ENCODE peak calls at places on chromosomes 6 and 20, in eight cellular contexts. I is heart right ventricle; M is CD8-positive, alpha-beta T cell; B is heart left ventricle; Q is A673; S is psoas muscle; A is AG04450; T is endodermal cell. V is an unnamed sample.

GRCh38 chr6:107598091-107598490 is 108.2 kb downstream of the SOBP start:
- DNase-seq in S (no peak), Q (no peak), T (peak), I (no peak), M (no peak), B (no peak), A (no peak), V (no peak)

GRCh38 chr6:73452107-73452461 is at the start of gene CGAS:
- DNase-seq in S (peak), B (peak), I (peak), M (peak), Q (peak), T (no peak), A (no peak), V (peak)

GRCh38 chr20:35307666-35308653 is 15.7 kb upstream of the FAM83C start:
- DNase-seq in A (no peak), S (peak), Q (no peak), I (peak), M (no peak), T (no peak), B (peak), V (no peak)

GRCh38 chr6:130978660-130979396 is 84.2 kb downstream of the EPB41L2 start:
- DNase-seq in B (peak), M (no peak), I (peak), A (no peak), T (no peak), S (no peak), Q (no peak), V (no peak)

GRCh38 chr6:118755941-118756646 is 104.7 kb upstream of the CEP85L start:
- DNase-seq in I (no peak), T (no peak), B (no peak), Q (no peak), S (no peak), M (no peak), A (no peak), V (no peak)

GRCh38 chr20:63225082-63225454 is 9.1 kb upstream of the YTHDF1 start:
- DNase-seq in I (no peak), S (no peak), B (no peak), Q (no peak), A (no peak), T (no peak), M (no peak), V (no peak)

GRCh38 chr6:125094563-125094962 is 59.0 kb upstream of the TPD52L1 start:
- DNase-seq in S (no peak), T (no peak), M (no peak), I (no peak), Q (no peak), A (no peak), B (no peak), V (no peak)

GRCh38 chr20:46512943-46513844 is at the start of gene ZNF334:
- DNase-seq in Q (peak), S (peak), I (peak), A (no peak), B (peak), T (peak), M (no peak), V (no peak)

GRCh38 chr6:149451361-149452061 is 33.3 kb downstream of the ZC3H12D start:
- DNase-seq in T (peak), I (no peak), S (peak), Q (no peak), A (no peak), M (no peak), B (peak), V (no peak)

GRCh38 chr6:141548969-141549368 is 583.8 kb upstream of the GJE1 start:
- DNase-seq in T (no peak), M (no peak), I (no peak), Q (no peak), S (no peak), B (no peak), A (no peak), V (no peak)

GRCh38 chr6:47169785-47170685 is 127.9 kb upstream of the ADGRF1 start:
- DNase-seq in A (no peak), B (no peak), T (no peak), I (no peak), S (no peak), Q (no peak), M (no peak), V (no peak)

GRCh38 chr6:158631678-158632537 is 12.6 kb downstream of the DYNLT1 start:
- DNase-seq in I (peak), S (peak), Q (no peak), T (peak), B (peak), A (peak), M (no peak), V (peak)

GRCh38 chr6:158628542-158628941 is 16.0 kb downstream of the DYNLT1 start:
- DNase-seq in B (peak), T (peak), M (no peak), S (no peak), A (no peak), Q (no peak), I (no peak), V (no peak)

GRCh38 chr6:158633127-158633526 is 11.4 kb downstream of the DYNLT1 start:
- DNase-seq in B (no peak), A (no peak), Q (no peak), M (no peak), S (peak), T (no peak), I (no peak), V (peak)

GRCh38 chr6:158629376-158630221 is 14.9 kb downstream of the DYNLT1 start:
- DNase-seq in B (peak), I (no peak), T (peak), S (peak), Q (no peak), A (no peak), M (no peak), V (peak)

DNA sequence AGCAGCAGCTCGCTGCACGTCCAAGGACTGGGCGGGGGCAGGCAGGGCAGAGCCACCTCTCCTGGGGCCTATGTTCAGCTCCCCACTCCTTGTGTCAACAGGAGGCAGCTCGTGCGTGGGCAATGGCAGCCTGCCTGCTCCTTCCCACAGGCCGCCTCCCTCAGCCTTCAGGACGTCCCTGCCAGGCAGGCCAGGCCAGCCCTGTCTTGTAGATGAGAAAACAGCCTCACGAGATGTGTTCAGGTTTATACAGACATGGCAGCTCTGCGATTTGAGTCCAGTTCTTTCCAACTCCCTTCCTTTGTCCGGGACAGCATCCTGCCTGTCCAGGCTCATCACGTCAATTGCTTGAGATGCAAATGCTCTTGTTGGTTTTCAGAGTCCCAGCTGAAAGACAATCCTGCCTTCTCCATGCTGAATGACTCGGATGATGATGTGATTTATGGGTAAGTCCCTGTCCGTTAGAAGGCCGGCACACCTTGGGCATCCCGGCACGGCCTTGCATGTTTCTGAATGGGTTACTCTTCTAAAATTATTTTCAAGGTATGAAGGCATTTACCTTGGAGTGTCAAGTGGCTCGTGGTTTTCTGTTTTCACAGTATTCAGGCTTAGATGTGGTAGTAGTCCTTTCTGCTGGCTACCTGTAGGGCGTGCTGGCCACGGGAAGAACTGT is 13.5 kb downstream of the DYNLT1 start:
- DNase-seq in M (no peak), B (peak), I (no peak), A (no peak), S (peak), T (peak), Q (no peak), V (peak)
- H3K4me3 ChIP-seq in M (no peak), B (no peak), I (peak), A (no peak), S (no peak), T (no peak), Q (no peak), V (no peak)

GRCh38 chr6:99833034-99833433 is 161.0 kb downstream of the MCHR2 start:
- DNase-seq in I (no peak), A (no peak), B (no peak), M (no peak), T (no peak), S (no peak), Q (no peak), V (no peak)
- H3K27ac ChIP-seq in I (no peak), A (no peak), B (no peak), M (no peak), T (no peak), S (no peak), Q (no peak), V (no peak)

GRCh38 chr6:37257634-37258404 is at the start of the genes TBC1D22B and TMEM217:
- DNase-seq in S (peak), B (peak), A (peak), T (peak), Q (peak), I (peak), M (peak), V (peak)

GRCh38 chr6:37257320-37257633 is 295 bp upstream of the TBC1D22B start:
- DNase-seq in T (no peak), I (no peak), B (no peak), A (no peak), M (no peak), Q (no peak), S (no peak), V (no peak)

GRCh38 chr6:37259191-37259590 is 1.2 kb upstream of the TMEM217 start:
- DNase-seq in A (no peak), S (no peak), M (no peak), Q (no peak), T (no peak), I (no peak), B (no peak), V (no peak)

GRCh38 chr6:37258716-37259115 is 772 bp upstream of the TMEM217 start:
- DNase-seq in T (no peak), Q (no peak), I (no peak), B (no peak), M (no peak), A (no peak), S (no peak), V (no peak)

DNA sequence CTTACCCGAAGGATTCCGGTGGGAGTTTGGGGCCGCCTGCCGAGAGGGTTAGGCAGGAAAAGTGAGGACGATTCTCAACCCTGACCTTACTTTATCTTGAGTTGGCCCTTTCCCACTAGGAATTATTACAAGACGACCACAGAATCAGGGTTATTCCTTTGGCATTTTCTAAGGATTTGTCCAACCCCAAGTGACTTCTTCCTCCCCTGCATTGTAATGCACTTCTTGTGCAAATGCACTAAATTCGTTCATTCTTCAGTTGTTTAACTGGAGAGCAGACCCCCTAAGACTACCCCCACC is 411 bp upstream of the TMEM217 start:
- DNase-seq in Q (no peak), A (no peak), S (no peak), I (no peak), T (no peak), B (no peak), M (no peak), V (no peak)
- H3K4me3 ChIP-seq in Q (peak), A (peak), S (peak), I (peak), T (peak), B (peak), M (peak), V (peak)

GRCh38 chr6:116090251-116090650 is 10.4 kb upstream of the NT5DC1 start:
- DNase-seq in I (no peak), Q (no peak), B (no peak), M (no peak), A (no peak), S (no peak), T (no peak), V (no peak)

GRCh38 chr6:116088946-116089345 is 11.7 kb upstream of the NT5DC1 start:
- DNase-seq in I (no peak), A (no peak), Q (no peak), T (no peak), S (no peak), M (no peak), B (no peak), V (no peak)

GRCh38 chr6:116083052-116083451 is 17.6 kb upstream of the NT5DC1 start:
- DNase-seq in B (no peak), M (no peak), I (no peak), Q (no peak), T (no peak), S (no peak), A (no peak), V (no peak)

GRCh38 chr6:116084284-116084683 is 16.4 kb upstream of the NT5DC1 start:
- DNase-seq in B (no peak), M (no peak), Q (no peak), A (no peak), S (no peak), I (no peak), T (no peak), V (no peak)

GRCh38 chr6:116087437-116088027 is 13.1 kb upstream of the NT5DC1 start:
- DNase-seq in M (no peak), T (no peak), B (no peak), S (no peak), A (no peak), I (no peak), Q (no peak), V (no peak)
- H3K27ac ChIP-seq in M (no peak), T (no peak), B (no peak), S (no peak), A (peak), I (no peak), Q (no peak), V (no peak)

GRCh38 chr20:53579581-53580375 is 13.9 kb downstream of the ZNF217 start:
- DNase-seq in I (no peak), S (no peak), B (no peak), A (no peak), M (no peak), T (no peak), Q (peak), V (peak)
- H3K4me3 ChIP-seq in I (peak), S (no peak), B (peak), A (peak), M (peak), T (peak), Q (peak), V (no peak)

GRCh38 chr20:22523499-22524392 is 60.6 kb downstream of the FOXA2 start:
- DNase-seq in M (no peak), A (no peak), I (no peak), Q (no peak), T (no peak), S (no peak), B (no peak), V (no peak)
- H3K27ac ChIP-seq in M (no peak), A (no peak), I (no peak), Q (no peak), T (peak), S (no peak), B (no peak), V (no peak)

GRCh38 chr6:35088281-35089215 is 52.6 kb downstream of the TCP11 start:
- DNase-seq in Q (no peak), T (peak), S (no peak), I (no peak), B (no peak), A (no peak), M (no peak), V (no peak)
- H3K4me3 ChIP-seq in Q (no peak), T (no peak), S (no peak), I (no peak), B (no peak), A (no peak), M (no peak), V (no peak)

V was measured in right atrium auricular region.